ENCODE peak calls at places on chromosomes 12 and 14, in seven cellular contexts. B is iPS DF 6.9; U is H1; E is stomach; R is CD4-positive, alpha-beta memory T cell; I is HCT116; W is aorta. N is an unnamed sample.

GRCh38 chr12:1916396-1917171 is 1.9 kb downstream of the CACNA2D4 start:
- DNase-seq in B (no peak), U (no peak), E (peak; percentile 27), R (no peak), I (no peak), W (peak; percentile 49), N (peak; percentile 79)

GRCh38 chr12:70812124-70812523 is 108.4 kb downstream of the PTPRR start:
- DNase-seq in B (no peak), U (no peak), E (no peak), R (no peak), I (no peak), W (no peak), N (no peak)

GRCh38 chr12:27970981-27971489 is 1.5 kb downstream of the PTHLH start:
- DNase-seq in B (no peak), U (peak; percentile 54), E (no peak), R (no peak), I (no peak), W (no peak), N (no peak)

GRCh38 chr12:110001596-110001995 is 2.4 kb downstream of the ANKRD13A start:
- DNase-seq in B (no peak), U (no peak), E (no peak), R (no peak), I (no peak), W (no peak), N (no peak)

GRCh38 chr12:1644523-1645438 is 15.8 kb downstream of the WNT5B start:
- DNase-seq in B (no peak), U (no peak), E (peak; percentile 80), R (no peak), I (no peak), W (peak; percentile 91), N (peak; percentile 92)

GRCh38 chr14:72598328-72598727 is 295.6 kb downstream of the DPF3 start:
- DNase-seq in B (no peak), U (no peak), E (no peak), R (no peak), I (no peak), W (no peak), N (no peak)

GRCh38 chr12:3928538-3929220 is 55.5 kb upstream of the PARP11 start:
- DNase-seq in B (no peak), U (no peak), E (no peak), R (no peak), I (no peak), W (no peak), N (no peak)

GRCh38 chr12:57611116-57611809 is at the start of gene ARHGEF25:
- DNase-seq in B (no peak), U (peak; percentile 83), E (peak; percentile 53), R (no peak), I (no peak), W (peak; percentile 88), N (peak; percentile 82)

GRCh38 chr12:109302358-109302757 is 6.7 kb downstream of the FOXN4 start:
- DNase-seq in B (no peak), U (no peak), E (no peak), R (no peak), I (no peak), W (no peak), N (no peak)

GRCh38 chr12:31833541-31833840 is 104.7 kb upstream of the AMN1 start:
- DNase-seq in B (no peak), U (no peak), E (no peak), R (no peak), I (no peak), W (no peak), N (no peak)

GRCh38 chr12:103905730-103906349 is 24.4 kb upstream of the HSP90B1 start:
- DNase-seq in B (no peak), U (no peak), E (no peak), R (no peak), I (no peak), W (no peak), N (no peak)

GRCh38 chr12:129887047-129887568 is 16.7 kb downstream of the TMEM132D start:
- DNase-seq in B (no peak), U (peak; percentile 39), E (no peak), R (no peak), I (no peak), W (no peak), N (no peak)

GRCh38 chr12:20097561-20097960 is 270.8 kb upstream of the PDE3A start:
- DNase-seq in B (no peak), U (no peak), E (no peak), R (no peak), I (no peak), W (no peak), N (no peak)

GRCh38 chr12:94049718-94050117 is 98.7 kb upstream of the PLXNC1 start:
- DNase-seq in B (no peak), U (no peak), E (no peak), R (no peak), I (no peak), W (no peak), N (no peak)

GRCh38 chr14:81516941-81517797 is 16.5 kb downstream of the SEL1L start:
- DNase-seq in B (no peak), U (no peak), E (no peak), R (no peak), I (no peak), W (no peak), N (peak; percentile 55)

GRCh38 chr12:112309797-112310196 is 72.4 kb downstream of the HECTD4 start:
- DNase-seq in B (no peak), U (no peak), E (no peak), R (no peak), I (no peak), W (no peak), N (no peak)

GRCh38 chr12:117036046-117036445 is 63.2 kb downstream of the TESC start:
- DNase-seq in B (no peak), U (no peak), E (no peak), R (no peak), I (no peak), W (no peak), N (peak; percentile 34)

GRCh38 chr12:25482637-25483036 is 70.4 kb downstream of the LMNTD1 start:
- DNase-seq in B (no peak), U (no peak), E (no peak), R (no peak), I (no peak), W (no peak), N (no peak)

DNA sequence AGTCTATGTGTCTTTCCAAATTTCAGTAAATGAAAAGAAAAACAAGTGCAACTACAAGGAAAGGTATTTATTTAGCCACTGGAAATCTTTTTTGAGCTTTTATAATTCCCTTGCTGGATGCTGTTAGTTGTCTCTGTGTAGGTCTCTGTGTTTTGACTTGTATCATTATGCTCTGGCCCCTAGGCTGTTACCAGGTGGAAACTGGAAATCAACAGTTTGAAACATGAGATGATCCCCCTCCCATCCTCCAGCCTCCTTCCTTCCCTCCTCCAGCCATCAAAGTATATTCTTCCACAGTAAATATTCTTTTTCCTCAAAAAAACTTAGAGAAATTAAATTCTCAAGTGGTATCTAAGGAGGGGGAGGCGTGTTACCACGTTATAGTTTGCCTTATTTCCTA is 948 bp upstream of the DCN start:
- DNase-seq in B (no peak), U (no peak), E (no peak), R (no peak), I (no peak), W (no peak), N (no peak)
- H3K27ac ChIP-seq in B (no peak overlapping the region), U (no peak overlapping the region), E (peak overlapping the region; percentile 74), R (no peak overlapping the region), I (no peak overlapping the region), W (no peak overlapping the region), N (peak overlapping the region; percentile 89)

GRCh38 chr14:95515523-95516517 is 630 bp downstream of the SYNE3 start:
- DNase-seq in B (no peak), U (peak; percentile 73), E (peak; percentile 78), R (peak; percentile 80), I (no peak), W (peak; percentile 90), N (peak; percentile 44)

GRCh38 chr14:95513261-95513660 is 3.2 kb downstream of the SYNE3 start:
- DNase-seq in B (no peak), U (no peak), E (no peak), R (no peak), I (no peak), W (no peak), N (no peak)

GRCh38 chr14:95515080-95515489 is 1.4 kb downstream of the SYNE3 start:
- DNase-seq in B (no peak), U (no peak), E (no peak), R (no peak), I (no peak), W (peak; percentile 81), N (peak; percentile 61)

GRCh38 chr14:95516554-95517209 is at the start of gene SYNE3:
- DNase-seq in B (no peak), U (peak; percentile 58), E (peak; percentile 66), R (peak; percentile 51), I (no peak), W (peak; percentile 72), N (peak; percentile 64)

DNA sequence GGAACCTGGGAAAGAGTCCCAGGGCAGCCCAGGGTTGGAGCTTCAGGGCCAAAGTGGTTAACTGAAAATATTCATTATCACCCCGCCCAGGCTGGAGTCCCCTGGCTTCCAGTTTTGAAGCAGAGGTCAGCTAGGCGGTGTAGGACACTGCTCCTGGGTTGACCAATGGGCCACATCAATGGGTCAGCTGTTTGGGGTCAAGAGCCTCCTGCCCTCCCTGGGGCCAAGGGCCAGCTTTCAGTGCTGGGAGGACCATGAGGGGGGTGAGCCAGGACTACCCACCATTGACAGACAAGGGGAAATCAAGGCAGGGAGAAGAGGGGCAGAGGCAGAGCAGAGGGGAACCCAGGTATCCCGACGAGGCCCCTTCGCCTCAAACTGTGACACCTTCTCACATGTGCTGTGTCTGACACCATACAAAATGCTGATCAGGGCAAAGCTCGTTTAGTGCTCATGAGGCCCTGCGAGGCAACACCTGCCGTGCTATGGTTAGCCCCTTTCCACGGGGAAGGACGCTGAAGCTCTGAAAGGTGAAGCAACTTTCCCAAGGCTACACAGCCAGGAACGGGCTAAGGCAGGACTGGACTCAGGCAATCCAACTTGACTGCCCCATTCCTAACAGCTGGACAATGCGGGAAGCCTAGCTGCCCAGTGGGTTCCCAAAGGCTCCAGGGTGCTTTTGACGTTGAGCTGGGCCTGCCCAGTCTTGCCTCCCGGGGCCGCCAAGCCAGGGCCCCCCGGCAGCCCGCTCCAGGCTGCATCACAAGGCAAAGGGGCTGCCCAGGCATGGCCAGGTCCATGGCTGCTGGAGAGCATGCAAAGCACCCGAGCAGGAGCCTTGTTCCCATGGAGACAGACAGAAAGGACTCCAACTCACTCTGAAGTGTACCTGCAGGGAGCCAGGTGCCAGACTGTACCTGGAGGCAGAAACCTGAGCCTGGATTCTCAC is 2.0 kb downstream of the SYNE3 start:
- DNase-seq in B (no peak), U (no peak), E (no peak), R (no peak), I (no peak), W (peak; percentile 46), N (no peak)
- H3K4me3 ChIP-seq in B (no peak overlapping the region), U (no peak overlapping the region), E (peak overlapping the region; percentile 90), R (peak overlapping the region; percentile 40), I (no peak overlapping the region), W (no peak overlapping the region), N (peak overlapping the region; percentile 4)

DNA sequence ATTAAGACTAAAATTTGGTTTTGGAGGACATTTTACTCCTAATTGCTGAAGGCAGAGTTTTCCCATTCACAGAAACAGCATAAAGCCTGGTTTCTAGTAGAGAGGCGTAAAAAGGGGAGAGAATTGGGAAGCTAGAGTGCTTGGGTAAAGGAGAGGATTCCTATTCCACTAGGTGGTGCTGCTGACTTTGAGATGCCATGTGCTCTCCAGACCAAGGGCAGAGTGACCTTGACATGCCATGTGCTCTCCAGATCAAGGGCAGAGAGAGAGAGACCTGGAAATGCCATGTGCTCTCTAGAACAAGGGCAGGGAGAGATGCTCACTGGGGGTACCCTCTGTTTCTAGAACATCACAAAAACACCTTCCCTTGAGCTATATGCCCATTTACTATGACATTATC is 176.2 kb upstream of the PDZRN4 start:
- DNase-seq in B (peak; percentile 13), U (no peak), E (no peak), R (no peak), I (no peak), W (no peak), N (no peak)
- H3K9me3 ChIP-seq in B (peaks cover 5% of the 10 kb centered on the region), U (peaks cover 55% of the 10 kb centered on the region), E (no peaks in the 10 kb centered on the region), R (no peaks in the 10 kb centered on the region), I (peaks cover 14% of the 10 kb centered on the region), W (no peaks in the 10 kb centered on the region), N (no peaks in the 10 kb centered on the region)

GRCh38 chr14:37252434-37252833 is 54.7 kb downstream of the MIPOL1 start:
- DNase-seq in B (no peak), U (no peak), E (no peak), R (no peak), I (no peak), W (no peak), N (no peak)
- H3K27ac ChIP-seq in B (no peak overlapping the region), U (no peak overlapping the region), E (no peak overlapping the region), R (no peak overlapping the region), I (no peak overlapping the region), W (no peak overlapping the region), N (no peak overlapping the region)